ENCODE peak calls at places on chromosome 22, in five cellular contexts. C, U, A, B and E are unnamed samples.

GRCh38 chr22:30824711-30825110 is 130.0 kb downstream of the OSBP2 start:
- DNase-seq in C (no peak), U (no peak), A (no peak), B (no peak), E (no peak)

GRCh38 chr22:23064381-23065068 is 5.8 kb upstream of the GNAZ start:
- DNase-seq in B (no peak), A (no peak), C (no peak), U (no peak), E (no peak)

GRCh38 chr22:38923463-38924196 is 33.8 kb upstream of the APOBEC3A start:
- DNase-seq in C (peak; percentile 89), A (peak; percentile 90), U (peak; percentile 79), B (peak; percentile 97), E (peak; percentile 95)

GRCh38 chr22:17634696-17635095 is 3.9 kb upstream of the BCL2L13 start:
- DNase-seq in U (no peak), A (no peak), C (no peak), B (no peak), E (no peak)

GRCh38 chr22:40560551-40560950 is 76.0 kb downstream of the MRTFA start:
- DNase-seq in C (no peak), A (no peak), U (no peak), B (no peak), E (no peak)

GRCh38 chr22:30444632-30445437 is 19.3 kb downstream of the MTFP1 start:
- DNase-seq in B (no peak), C (no peak), U (no peak), A (peak; percentile 69), E (peak; percentile 65)

GRCh38 chr22:30348837-30349236 is 7.9 kb downstream of the SF3A1 start:
- DNase-seq in U (no peak), B (no peak), C (no peak), A (no peak), E (no peak)

GRCh38 chr22:17549655-17550054 is 13.6 kb upstream of the SLC25A18 start:
- DNase-seq in C (no peak), U (no peak), A (no peak), B (no peak), E (no peak)

GRCh38 chr22:21098099-21098671 is 52.4 kb downstream of the LRRC74B start:
- DNase-seq in U (no peak), B (no peak), A (no peak), C (no peak), E (peak; percentile 30)

GRCh38 chr22:41534219-41534618 is 10.1 kb downstream of the POLR3H start:
- DNase-seq in B (no peak), C (no peak), A (no peak), U (no peak), E (no peak)